ENCODE peak calls at places on chromosome 16, in four cellular contexts. G is HCT116, E is H1, C is GM12878. H is an unnamed sample.

GRCh38 chr16:83137326-83137770 is 510.6 kb downstream of the CDH13 start:
- DNase-seq in G (no peak), E (no peak), C (no peak), H (no peak)

GRCh38 chr16:81493755-81494433 is 49.3 kb downstream of the CMIP start:
- DNase-seq in G (peak), E (no peak), C (no peak), H (peak)

GRCh38 chr16:56382901-56383355 is 42.4 kb downstream of the AMFR start:
- DNase-seq in G (no peak), E (no peak), C (no peak), H (no peak)

GRCh38 chr16:88611220-88611821 is 27.1 kb upstream of the IL17C start:
- DNase-seq in G (no peak), E (peak), C (no peak), H (no peak)

GRCh38 chr16:66054095-66054494 is 312.4 kb upstream of the CDH5 start:
- DNase-seq in G (no peak), E (no peak), C (no peak), H (no peak)

GRCh38 chr16:72637306-72637705 is 410.6 kb downstream of the ZFHX3 start:
- DNase-seq in G (no peak), E (no peak), C (no peak), H (no peak)

GRCh38 chr16:73056911-73057310 is 9.0 kb upstream of the ZFHX3 start:
- DNase-seq in G (no peak), E (no peak), C (no peak), H (no peak)

GRCh38 chr16:22265351-22265750 is 31.9 kb upstream of the POLR3E start:
- DNase-seq in G (no peak), E (no peak), C (no peak), H (no peak)

GRCh38 chr16:54645328-54645727 is 285.3 kb upstream of the IRX5 start:
- DNase-seq in G (no peak), E (no peak), C (no peak), H (no peak)

GRCh38 chr16:2587891-2588565 is 50.2 kb downstream of the PDPK1 start:
- DNase-seq in G (no peak), E (no peak), C (no peak), H (no peak)

GRCh38 chr16:72092832-72093447 is 480 bp downstream of the TXNL4B start:
- DNase-seq in G (no peak), E (no peak), C (no peak), H (no peak)

GRCh38 chr16:15041260-15042011 is 14.4 kb downstream of the NTAN1 start:
- DNase-seq in G (no peak), E (no peak), C (no peak), H (peak)

GRCh38 chr16:6863135-6863534 is 469.5 kb upstream of the RBFOX1 start:
- DNase-seq in G (no peak), E (no peak), C (no peak), H (no peak)

GRCh38 chr16:2610781-2611498 is 71.4 kb upstream of the KCTD5 start:
- DNase-seq in G (no peak), E (no peak), C (no peak), H (no peak)

DNA sequence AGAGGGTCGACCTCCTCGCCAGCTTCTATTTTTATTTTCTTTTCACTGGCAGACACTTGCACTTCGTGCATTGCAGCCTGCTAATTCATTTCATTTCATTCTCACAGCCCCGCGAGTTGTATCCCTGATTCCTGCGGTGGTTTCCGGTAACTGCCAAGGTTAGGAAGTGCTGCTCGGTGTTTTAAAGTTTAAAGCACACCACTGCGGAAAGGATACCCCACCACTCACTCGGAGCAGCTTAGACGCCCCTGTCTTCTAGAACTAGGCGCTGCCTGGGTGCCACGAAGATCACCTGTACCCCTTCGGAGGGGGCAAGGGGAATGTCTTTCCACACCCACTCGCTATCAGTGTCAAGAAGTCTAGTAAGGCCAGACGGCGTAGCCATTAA is 513 bp downstream of the CNEP1R1 start:
- DNase-seq in G (no peak), E (peak), C (no peak), H (peak)
- TF ChIP-seq EGR1 in G (no peak), E (no peak), C (peak), H (peak)

GRCh38 chr16:4239020-4239419 is 2.9 kb downstream of the SRL start:
- DNase-seq in G (no peak), E (no peak), C (no peak), H (no peak)

GRCh38 chr16:4241601-4242270 is at the start of gene SRL:
- DNase-seq in G (no peak), E (no peak), C (no peak), H (no peak)

GRCh38 chr16:4244254-4244812 is 2.5 kb upstream of the SRL start:
- DNase-seq in G (no peak), E (no peak), C (no peak), H (peak)

GRCh38 chr16:4239682-4240175 is 2.2 kb downstream of the SRL start:
- DNase-seq in G (no peak), E (no peak), C (no peak), H (no peak)

GRCh38 chr16:4240624-4241023 is 1.3 kb downstream of the SRL start:
- DNase-seq in G (no peak), E (no peak), C (no peak), H (no peak)
- TF ChIP-seq RAD21 in G (no peak), E (no peak), C (no peak), H (no peak)

DNA sequence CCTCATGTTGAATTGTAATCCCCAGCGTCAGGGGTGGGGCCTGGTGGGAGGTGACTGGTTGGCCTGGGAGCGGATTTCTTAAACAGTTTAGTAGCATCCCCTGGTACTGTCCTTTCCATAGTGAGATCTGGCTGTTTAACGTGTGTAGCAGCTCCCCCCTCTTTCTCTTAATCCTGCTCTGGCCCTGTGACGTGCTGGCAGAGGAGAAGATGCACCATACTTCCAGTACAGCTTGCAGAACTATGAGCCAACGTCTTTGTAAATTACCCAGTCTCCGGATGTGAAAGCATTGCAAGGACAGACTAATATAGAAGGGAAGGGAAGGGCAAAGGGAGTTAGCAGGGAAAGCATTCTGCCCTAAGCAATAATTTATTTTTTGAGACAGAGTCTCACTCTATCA is 83.9 kb downstream of the RMI2 start:
- DNase-seq in G (no peak), E (no peak), C (no peak), H (no peak)
- TF ChIP-seq EGR1 in G (no peak), E (no peak), C (no peak), H (no peak)

GRCh38 chr16:24852281-24852721 is 6.5 kb downstream of the SLC5A11 start:
- DNase-seq in G (no peak), E (no peak), C (no peak), H (no peak)
- TF ChIP-seq RAD21 in G (no peak), E (no peak), C (no peak), H (no peak)

DNA sequence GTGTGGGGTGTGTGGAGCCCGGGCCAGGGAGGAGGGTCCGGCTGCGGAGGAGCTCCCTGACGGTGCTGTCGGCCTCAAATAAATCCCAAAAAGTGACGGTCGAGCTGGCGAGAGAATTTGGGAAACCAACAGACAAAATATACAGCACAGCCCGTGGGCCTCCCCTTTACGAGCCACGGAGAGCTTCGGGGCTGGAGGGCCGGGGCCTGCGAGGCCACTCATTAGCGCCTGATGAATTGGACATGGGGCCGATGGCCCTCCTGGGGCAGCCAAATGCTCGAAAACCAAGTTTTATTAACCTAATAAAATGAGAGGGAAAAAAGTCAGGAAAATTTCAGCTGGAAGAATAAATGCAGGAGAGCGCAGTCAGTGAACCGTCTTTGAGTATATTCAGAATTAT is 249.3 kb downstream of the C16orf95 start:
- DNase-seq in G (no peak), E (no peak), C (no peak), H (no peak)
- TF ChIP-seq EGR1 in G (no peak), E (no peak), C (no peak), H (no peak)

GRCh38 chr16:86882586-86883280 is 304.4 kb downstream of the FOXL1 start:
- DNase-seq in G (no peak), E (no peak), C (no peak), H (no peak)
- TF ChIP-seq RAD21 in G (no peak), E (no peak), C (no peak), H (no peak)

DNA sequence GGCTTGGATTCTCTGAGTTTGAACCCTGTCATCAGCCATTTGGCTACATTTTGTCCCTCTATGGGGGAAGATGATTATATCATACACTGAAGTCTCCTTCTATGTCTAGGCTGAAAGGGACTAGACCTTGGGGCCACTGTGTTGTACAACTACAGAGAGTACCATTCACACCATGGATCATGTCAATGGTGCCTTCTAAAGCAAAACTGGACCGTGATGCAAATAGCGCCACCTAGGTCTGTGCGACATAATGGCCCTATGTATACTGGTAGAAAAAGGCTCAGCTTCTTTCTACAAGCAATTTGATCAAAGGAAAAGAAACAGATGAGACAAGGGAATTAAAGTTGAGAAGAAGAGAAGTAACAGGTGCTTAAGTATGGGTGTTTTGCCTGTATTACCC is 100.7 kb downstream of the LYRM1 start:
- DNase-seq in G (peak), E (peak), C (no peak), H (peak)
- TF ChIP-seq EGR1 in G (no peak), E (no peak), C (no peak), H (no peak)

DNA sequence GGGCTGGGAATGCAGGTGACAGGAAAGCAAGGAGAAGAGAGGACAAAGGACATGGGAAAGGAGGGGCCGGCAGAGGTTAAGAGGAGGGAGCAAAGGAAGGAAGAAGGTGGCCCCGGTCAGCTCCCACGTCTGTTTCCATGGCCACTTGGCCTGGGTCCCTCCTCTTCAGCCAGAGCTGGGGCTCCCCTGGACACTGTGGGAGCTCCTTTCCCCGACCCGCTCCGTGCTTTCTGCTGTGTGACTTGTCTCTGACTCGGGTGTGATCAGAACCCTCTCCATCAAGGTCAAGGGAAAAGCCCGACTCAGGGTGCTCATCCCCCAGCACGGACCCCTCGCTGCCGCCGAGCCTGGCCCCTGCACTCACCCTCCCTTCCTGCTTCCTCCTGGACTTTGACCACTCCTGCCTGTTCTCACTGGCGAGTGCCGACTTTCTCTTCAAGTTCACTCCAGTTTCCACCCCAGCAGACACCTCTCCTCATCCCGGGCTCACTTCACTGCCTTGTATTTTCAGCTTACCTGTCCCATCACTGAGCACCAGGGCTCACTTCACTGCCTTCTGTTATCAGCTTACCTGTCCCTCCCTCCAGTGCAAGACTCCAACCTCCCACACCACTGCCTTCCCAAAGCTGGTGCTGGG is 61.2 kb downstream of the MEAK7 start:
- DNase-seq in G (no peak), E (no peak), C (no peak), H (no peak)
- TF ChIP-seq RAD21 in G (no peak), E (no peak), C (no peak), H (no peak)

GRCh38 chr16:70568601-70569217 is 45.1 kb downstream of the SF3B3 start:
- DNase-seq in G (no peak), E (no peak), C (no peak), H (no peak)

GRCh38 chr16:70565053-70565452 is 41.4 kb downstream of the SF3B3 start:
- DNase-seq in G (no peak), E (no peak), C (no peak), H (no peak)

GRCh38 chr16:70561623-70562022 is 38.0 kb downstream of the SF3B3 start:
- DNase-seq in G (no peak), E (no peak), C (no peak), H (no peak)

DNA sequence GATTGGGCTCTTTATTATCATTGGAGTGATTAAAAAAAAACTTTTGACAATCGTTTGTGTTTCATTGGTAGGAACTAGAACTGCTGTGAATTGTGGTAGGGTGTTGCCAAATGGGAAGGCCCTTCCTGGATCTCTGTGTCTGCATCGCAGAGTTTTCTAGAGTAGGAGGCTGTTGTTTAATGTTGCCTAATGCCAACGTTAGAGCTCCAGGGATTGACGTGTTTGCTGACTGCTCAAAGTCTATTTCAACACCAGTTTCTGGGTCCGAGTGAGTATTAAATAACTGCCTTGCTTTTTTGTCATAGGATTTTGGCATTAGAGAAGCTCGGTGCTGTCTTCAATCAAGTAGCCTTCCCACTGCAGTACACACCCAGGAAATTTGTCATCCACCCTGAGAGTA is 40.0 kb downstream of the SF3B3 start:
- DNase-seq in G (no peak), E (no peak), C (no peak), H (no peak)
- TF ChIP-seq EGR1 in G (no peak), E (no peak), C (no peak), H (no peak)

GRCh38 chr16:67800252-67801046 is 5.9 kb downstream of the RANBP10 start:
- DNase-seq in G (no peak), E (no peak), C (no peak), H (peak)
- TF ChIP-seq RAD21 in G (no peak), E (no peak), C (no peak), H (no peak)

H was measured in K562.